ENCODE peak calls at places on chromosome X, in four cellular contexts. Q is IMR-90, Z is mesendoderm, E is H1. P is an unnamed sample.

GRCh38 chrX:8820910-8821527 is 19.8 kb upstream of the FAM9A start:
- DNase-seq in Q (peak), Z (peak), E (peak), P (peak)

GRCh38 chrX:150236304-150236703 is 126.8 kb upstream of the MAMLD1 start:
- DNase-seq in Q (peak), Z (no peak), E (peak), P (no peak)

GRCh38 chrX:85503258-85504158 is 124.0 kb upstream of the POF1B start:
- DNase-seq in Q (no peak), Z (peak), E (no peak), P (no peak)

GRCh38 chrX:96615448-96615847 is 69.2 kb upstream of the DIAPH2 start:
- DNase-seq in Q (no peak), Z (no peak), E (no peak), P (no peak)

GRCh38 chrX:151723156-151723760 is 7.4 kb downstream of the FATE1 start:
- DNase-seq in Q (no peak), Z (peak), E (no peak), P (no peak)

GRCh38 chrX:11611161-11611560 is 54.6 kb downstream of the ARHGAP6 start:
- DNase-seq in Q (no peak), Z (no peak), E (no peak), P (no peak)

GRCh38 chrX:112849010-112849409 is 8.4 kb upstream of the AMOT start:
- DNase-seq in Q (peak), Z (no peak), E (no peak), P (no peak)

GRCh38 chrX:314781-315595 is 3.6 kb downstream of the GTPBP6 start:
- DNase-seq in Q (no peak), Z (no peak), E (no peak), P (no peak)

GRCh38 chrX:131262738-131263679 is 26.1 kb downstream of the IGSF1 start:
- DNase-seq in Q (no peak), Z (peak), E (peak), P (peak)

GRCh38 chrX:45903781-45904201 is 641.4 kb downstream of the ZNF674 start:
- DNase-seq in Q (no peak), Z (peak), E (no peak), P (peak)

GRCh38 chrX:131677655-131678628 is 134.1 kb downstream of the OR13H1 start:
- DNase-seq in Q (peak), Z (peak), E (peak), P (peak)

GRCh38 chrX:130772313-130773140 is 130.5 kb downstream of the ENOX2 start:
- DNase-seq in Q (peak), Z (peak), E (no peak), P (no peak)

GRCh38 chrX:68332156-68332823 is 101.0 kb downstream of the OPHN1 start:
- DNase-seq in Q (no peak), Z (no peak), E (no peak), P (no peak)

GRCh38 chrX:25198891-25199290 is 183.1 kb upstream of the ARX start:
- DNase-seq in Q (no peak), Z (no peak), E (no peak), P (no peak)

GRCh38 chrX:118240359-118240758 is 105.5 kb upstream of the WDR44 start:
- DNase-seq in Q (no peak), Z (no peak), E (no peak), P (no peak)

GRCh38 chrX:130726661-130727060 is 176.3 kb downstream of the ENOX2 start:
- DNase-seq in Q (peak), Z (no peak), E (no peak), P (no peak)

GRCh38 chrX:55201930-55202579 is 18.1 kb upstream of the PAGE5 start:
- DNase-seq in Q (no peak), Z (no peak), E (no peak), P (no peak)

GRCh38 chrX:147875866-147876596 is 35.7 kb upstream of the FMR1 start:
- DNase-seq in Q (no peak), Z (no peak), E (no peak), P (no peak)

GRCh38 chrX:17740137-17741122 is 3.1 kb downstream of the SCML1 start:
- DNase-seq in Q (no peak), Z (no peak), E (no peak), P (no peak)

GRCh38 chrX:149517308-149517707 is 12.2 kb upstream of the IDS start:
- DNase-seq in Q (no peak), Z (no peak), E (no peak), P (no peak)

GRCh38 chrX:71177327-71177726 is 32.7 kb downstream of the NLGN3 start:
- DNase-seq in Q (no peak), Z (no peak), E (no peak), P (no peak)

GRCh38 chrX:150037041-150037440 is 98.8 kb upstream of the EOLA2 start:
- DNase-seq in Q (no peak), Z (no peak), E (no peak), P (no peak)

GRCh38 chrX:56228914-56229313 is 3.2 kb upstream of the KLF8 start:
- DNase-seq in Q (no peak), Z (peak), E (no peak), P (peak)

GRCh38 chrX:135480076-135480475 is 40.4 kb upstream of the INTS6L start:
- DNase-seq in Q (no peak), Z (no peak), E (no peak), P (no peak)

GRCh38 chrX:136665258-136665900 is 17.4 kb downstream of the CD40LG start:
- DNase-seq in Q (no peak), Z (no peak), E (no peak), P (no peak)

GRCh38 chrX:109578916-109579315 is 42.3 kb downstream of the NXT2 start:
- DNase-seq in Q (no peak), Z (no peak), E (no peak), P (no peak)

GRCh38 chrX:129779747-129780146 is at the start of gene SASH3:
- DNase-seq in Q (no peak), Z (no peak), E (no peak), P (no peak)

DNA sequence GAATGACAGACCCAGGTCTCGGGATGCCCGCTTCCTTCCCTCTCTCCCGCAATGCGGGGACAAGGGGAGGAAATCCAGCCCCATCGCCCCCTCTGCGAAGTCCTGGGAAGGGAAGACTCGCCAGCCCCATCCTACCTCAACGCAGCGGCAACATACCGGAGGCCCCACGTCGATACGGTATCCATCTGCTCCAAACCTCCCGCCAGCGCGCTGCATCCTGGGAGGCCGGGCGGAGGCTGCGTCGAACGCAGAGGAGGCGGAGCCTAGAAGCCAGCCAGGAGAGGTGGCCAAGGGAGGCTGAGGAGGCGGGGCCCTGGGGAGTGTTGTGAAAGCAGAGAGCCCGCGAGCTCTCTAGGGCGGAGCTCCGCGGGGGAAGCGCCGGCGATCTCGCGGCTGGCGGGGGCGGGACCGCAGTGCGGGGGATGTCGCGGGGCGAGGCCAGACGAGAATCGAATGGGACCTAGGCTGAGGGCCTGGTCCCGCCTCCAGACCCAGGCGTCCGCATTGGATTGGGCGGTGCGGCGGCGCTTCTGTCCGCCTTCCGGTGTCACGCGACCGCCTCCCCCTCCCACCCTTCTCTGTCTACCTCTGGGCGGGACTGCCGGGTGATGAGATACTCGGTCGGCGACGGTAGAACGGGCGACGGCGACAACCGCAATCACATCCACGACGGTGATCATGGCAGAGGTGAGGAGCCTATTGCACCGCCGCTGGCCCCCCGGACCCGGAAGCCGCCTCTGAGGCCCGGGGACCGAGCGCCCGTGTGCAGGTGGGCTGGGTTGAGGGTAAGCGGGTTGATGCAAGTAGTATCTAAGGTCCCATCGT is at the start of the genes FANCB and MOSPD2:
- DNase-seq in Q (peak), Z (peak), E (peak), P (peak)
- H2BK120ac ChIP-seq in Q (peak), Z (no peak), E (no peak), P (no peak)

GRCh38 chrX:74520896-74521295 is 93.5 kb downstream of the RLIM start:
- DNase-seq in Q (no peak), Z (no peak), E (no peak), P (no peak)
- H4K5ac ChIP-seq in Q (no peak), Z (no peak), E (no peak), P (no peak)

DNA sequence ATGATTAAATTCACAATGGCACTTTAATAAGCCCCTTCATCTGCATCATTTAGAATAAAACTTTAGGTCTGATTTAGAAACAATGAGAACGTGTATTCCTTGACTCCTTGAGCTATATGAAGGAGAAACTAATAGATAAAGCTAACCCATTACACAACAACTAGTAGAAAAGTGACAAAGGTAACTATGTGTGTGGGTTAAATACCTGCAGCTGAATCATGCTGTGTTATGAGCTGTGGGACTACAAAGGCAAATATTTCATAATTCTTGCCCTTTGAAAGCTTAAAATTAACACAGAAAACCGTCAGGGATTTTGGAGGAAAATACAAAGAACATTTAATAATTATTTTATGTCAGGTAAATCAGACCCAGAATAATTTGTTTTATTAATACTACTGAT is 886 bp upstream of the NDP start:
- DNase-seq in Q (no peak), Z (no peak), E (no peak), P (no peak)
- H3K9ac ChIP-seq in Q (no peak), Z (no peak), E (no peak), P (no peak)

DNA sequence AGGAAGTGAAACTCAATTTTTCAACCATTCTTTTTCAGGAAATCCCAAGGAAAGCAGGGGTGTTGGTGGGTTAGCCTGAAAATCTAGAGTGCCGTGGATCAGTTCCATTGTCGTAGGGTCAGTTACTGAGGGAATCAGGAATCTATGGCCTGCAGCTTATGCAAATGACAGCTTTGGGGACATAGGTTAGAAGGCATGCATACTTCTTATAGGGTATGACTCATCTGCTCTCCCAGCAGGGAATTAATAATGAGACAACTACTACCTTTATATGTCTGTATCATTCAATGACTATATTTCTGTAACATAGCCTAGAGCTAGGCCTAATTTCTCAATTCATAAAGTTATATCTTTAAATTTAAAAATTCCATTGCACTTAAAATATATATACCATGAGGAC is 36.6 kb downstream of the ZNF41 start:
- DNase-seq in Q (no peak), Z (peak), E (no peak), P (no peak)
- H2BK120ac ChIP-seq in Q (no peak), Z (no peak), E (no peak), P (no peak)

GRCh38 chrX:9926002-9926401 is 41.2 kb upstream of the CLDN34 start:
- DNase-seq in Q (no peak), Z (no peak), E (no peak), P (no peak)
- H4K5ac ChIP-seq in Q (no peak), Z (no peak), E (no peak), P (no peak)

DNA sequence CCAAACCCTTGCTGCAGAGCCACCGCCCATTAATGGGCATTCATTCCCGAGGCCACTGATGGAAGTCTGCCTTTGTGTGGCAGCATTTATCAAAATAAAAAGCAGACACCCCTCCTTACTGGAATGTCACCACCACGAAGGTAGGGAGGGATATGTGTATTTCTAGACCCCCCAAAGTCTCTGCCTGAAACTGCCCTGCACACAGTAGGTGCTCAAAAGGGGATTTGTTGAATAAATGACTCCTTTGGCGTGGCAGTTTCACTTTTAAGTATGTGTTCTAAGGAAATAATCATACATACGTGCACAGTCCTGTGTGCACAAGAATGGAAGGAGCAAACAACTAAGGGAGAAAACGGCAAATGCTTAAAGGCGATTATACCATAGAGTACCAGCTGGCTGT is 23.6 kb upstream of the GLOD5 start:
- DNase-seq in Q (no peak), Z (no peak), E (no peak), P (no peak)
- H3K9ac ChIP-seq in Q (peak), Z (peak), E (peak), P (peak)

GRCh38 chrX:153725832-153726285 is 1.2 kb downstream of the ABCD1 start:
- DNase-seq in Q (no peak), Z (no peak), E (no peak), P (no peak)
- H2BK120ac ChIP-seq in Q (peak), Z (peak), E (no peak), P (no peak)

DNA sequence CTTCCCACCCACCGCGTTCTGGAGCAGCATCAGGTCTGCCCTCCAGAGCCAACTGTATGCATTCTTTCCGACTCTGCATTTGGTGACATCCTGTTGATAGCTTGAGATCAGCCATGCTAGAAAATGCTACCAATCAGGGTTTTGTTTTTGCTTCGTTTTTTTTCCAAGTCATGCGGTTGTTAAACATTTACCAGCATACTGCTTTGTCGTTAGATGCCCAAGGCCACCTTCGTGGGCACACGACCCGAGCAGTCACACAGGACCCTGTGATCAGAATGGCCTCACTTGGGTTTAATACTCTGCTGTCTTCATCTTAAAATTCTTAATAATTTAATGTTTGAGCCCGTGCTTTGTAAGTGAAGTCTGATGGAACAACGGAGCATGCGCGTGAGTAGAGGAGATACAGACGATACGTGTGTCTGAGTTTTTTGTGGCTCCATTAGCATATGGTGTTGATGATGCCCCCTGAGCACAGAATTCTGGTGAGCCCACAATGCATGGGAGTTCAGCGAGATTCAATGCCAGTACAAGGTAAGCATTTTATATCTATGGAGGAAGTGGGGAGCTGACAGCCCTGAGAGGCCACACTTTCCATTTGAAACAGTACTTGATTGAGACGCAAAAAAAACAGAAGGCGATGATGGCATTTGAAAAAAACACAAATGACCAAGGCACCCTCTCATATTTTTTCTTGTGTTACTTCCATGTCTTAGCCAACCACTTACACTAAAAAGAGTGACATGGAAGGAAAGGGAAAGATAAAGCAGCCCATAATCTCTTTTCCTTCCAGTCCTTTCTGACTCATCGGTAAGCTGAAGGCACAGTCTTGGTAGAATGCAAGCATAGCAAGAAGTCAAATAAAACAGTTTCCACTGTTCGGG is 323.6 kb downstream of the BCOR start:
- DNase-seq in Q (peak), Z (no peak), E (no peak), P (no peak)
- H4K5ac ChIP-seq in Q (no peak), Z (no peak), E (peak), P (peak)

GRCh38 chrX:87518504-87518903 is 902 bp downstream of the KLHL4 start:
- DNase-seq in Q (peak), Z (no peak), E (no peak), P (no peak)

GRCh38 chrX:87516716-87517115 is 886 bp upstream of the KLHL4 start:
- DNase-seq in Q (peak), Z (no peak), E (no peak), P (no peak)

DNA sequence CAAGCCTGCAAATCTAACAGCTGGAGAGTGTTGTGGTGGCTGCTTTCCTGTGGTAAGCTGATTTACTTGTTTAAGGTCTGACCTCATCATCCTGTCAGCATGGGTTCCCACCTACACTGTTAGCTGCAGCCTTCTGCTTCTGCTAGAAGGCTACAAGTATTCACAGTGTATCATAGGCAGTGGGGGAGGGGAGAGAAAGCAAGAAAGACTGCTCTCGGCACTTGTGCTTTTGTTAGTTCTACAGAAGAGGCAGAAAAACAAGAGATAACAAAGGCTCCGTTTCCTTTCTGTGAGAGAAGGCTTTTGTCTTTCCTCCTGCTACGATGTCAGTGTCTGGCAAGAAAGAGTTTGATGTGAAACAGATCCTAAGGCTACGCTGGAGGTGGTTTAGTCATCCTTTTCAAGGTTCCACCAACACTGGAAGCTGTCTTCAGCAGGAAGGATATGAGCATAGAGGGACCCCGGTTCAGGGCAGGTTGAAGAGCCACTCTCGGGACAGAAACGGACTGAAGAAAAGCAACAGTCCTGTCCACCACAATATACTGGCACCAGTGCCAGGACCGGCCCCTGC is at the start of gene KLHL4:
- DNase-seq in Q (peak), Z (peak), E (peak), P (peak)
- H3K9ac ChIP-seq in Q (no peak), Z (peak), E (peak), P (peak)